ENCODE peak calls at places on chromosomes 1 and 21, in four cellular contexts. One of them, this sample, is unnamed.

GRCh38 chr1:101371259-101371658 is 134.4 kb downstream of the S1PR1 start:
- DNase-seq in K562: peak
- DNase-seq in HCT116: peak
- DNase-seq in HepG2: peak
- DNase-seq in this sample: peak

GRCh38 chr1:91742848-91743292 is 143.1 kb downstream of the TGFBR3 start:
- DNase-seq in HCT116: no peak
- DNase-seq in HepG2: no peak
- DNase-seq in K562: no peak
- DNase-seq in this sample: no peak

GRCh38 chr1:76278711-76279386 is 204.3 kb downstream of the ST6GALNAC3 start:
- DNase-seq in K562: no peak
- DNase-seq in HepG2: no peak
- DNase-seq in HCT116: no peak
- DNase-seq in this sample: no peak

GRCh38 chr1:148383966-148384365 is 99.1 kb downstream of the PPIAL4G start:
- DNase-seq in HepG2: no peak
- DNase-seq in K562: no peak
- DNase-seq in HCT116: no peak
- DNase-seq in this sample: no peak

GRCh38 chr1:176987016-176987415 is 177.5 kb downstream of the ASTN1 start:
- DNase-seq in K562: no peak
- DNase-seq in HepG2: no peak
- DNase-seq in HCT116: no peak
- DNase-seq in this sample: no peak

GRCh38 chr21:29430581-29430980 is 131.9 kb downstream of the BACH1 start:
- DNase-seq in HepG2: no peak
- DNase-seq in K562: no peak
- DNase-seq in HCT116: no peak
- DNase-seq in this sample: no peak

GRCh38 chr1:199784127-199784526 is 243.4 kb upstream of the NR5A2 start:
- DNase-seq in HCT116: no peak
- DNase-seq in HepG2: no peak
- DNase-seq in K562: no peak
- DNase-seq in this sample: no peak

GRCh38 chr21:42063206-42063577 is 7.9 kb upstream of the UMODL1 start:
- DNase-seq in HepG2: no peak
- DNase-seq in K562: no peak
- DNase-seq in HCT116: no peak
- DNase-seq in this sample: peak

GRCh38 chr1:92851729-92852128 is 19.9 kb downstream of the RPL5 start:
- DNase-seq in HCT116: no peak
- DNase-seq in K562: peak
- DNase-seq in HepG2: no peak
- DNase-seq in this sample: no peak

GRCh38 chr1:203672354-203672753 is 45.7 kb downstream of the ATP2B4 start:
- DNase-seq in K562: no peak
- DNase-seq in HCT116: no peak
- DNase-seq in HepG2: no peak
- DNase-seq in this sample: no peak

GRCh38 chr1:21781971-21782867 is 730 bp downstream of the USP48 start:
- DNase-seq in HCT116: no peak
- DNase-seq in K562: peak
- DNase-seq in HepG2: peak
- DNase-seq in this sample: peak

GRCh38 chr1:190124068-190124467 is 353.6 kb downstream of the BRINP3 start:
- DNase-seq in HepG2: no peak
- DNase-seq in HCT116: no peak
- DNase-seq in K562: no peak
- DNase-seq in this sample: no peak

GRCh38 chr1:207022996-207023679 is 9.4 kb downstream of the C1orf116 start:
- DNase-seq in HepG2: peak
- DNase-seq in HCT116: no peak
- DNase-seq in K562: no peak
- DNase-seq in this sample: no peak

GRCh38 chr1:89519779-89520358 is 4.8 kb upstream of the LRRC8B start:
- DNase-seq in HepG2: peak
- DNase-seq in K562: peak
- DNase-seq in HCT116: peak
- DNase-seq in this sample: no peak

GRCh38 chr21:33124879-33125278 is 54.9 kb downstream of the OLIG1 start:
- DNase-seq in K562: no peak
- DNase-seq in HepG2: no peak
- DNase-seq in HCT116: no peak
- DNase-seq in this sample: no peak

GRCh38 chr1:169529068-169529642 is 43.4 kb upstream of the SLC19A2 start:
- DNase-seq in K562: no peak
- DNase-seq in HepG2: no peak
- DNase-seq in HCT116: peak
- DNase-seq in this sample: no peak

GRCh38 chr21:35336534-35336933 is 287.4 kb upstream of the RUNX1 start:
- DNase-seq in HCT116: no peak
- DNase-seq in HepG2: no peak
- DNase-seq in K562: peak
- DNase-seq in this sample: no peak

GRCh38 chr1:14626869-14627607 is 28.6 kb downstream of the KAZN start:
- DNase-seq in HCT116: no peak
- DNase-seq in HepG2: no peak
- DNase-seq in K562: peak
- DNase-seq in this sample: no peak

GRCh38 chr1:111222308-111223125 is 5.0 kb upstream of the CHI3L2 start:
- DNase-seq in HCT116: peak
- DNase-seq in HepG2: peak
- DNase-seq in K562: peak
- DNase-seq in this sample: peak

DNA sequence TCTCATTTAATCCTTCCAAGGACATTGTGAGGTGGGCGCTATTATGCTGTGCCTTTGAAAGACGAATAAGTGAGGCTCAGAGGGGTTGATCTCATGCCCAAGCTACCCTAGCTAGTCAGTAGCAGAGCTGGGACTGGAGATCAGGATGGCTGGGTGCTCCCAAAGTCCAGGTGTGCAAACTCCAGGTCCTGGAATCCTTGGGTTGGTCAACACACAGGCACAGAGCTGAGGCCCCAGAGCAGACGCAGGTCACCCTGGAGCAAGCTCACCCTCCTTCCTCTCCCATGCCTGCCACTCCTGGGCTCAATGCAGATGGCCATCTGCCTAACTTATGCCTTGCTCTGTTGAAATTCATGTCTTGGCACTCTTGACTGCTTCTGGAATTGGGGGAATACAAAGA is 587.2 kb downstream of the PTPRU start:
- DNase-seq in HepG2: no peak
- DNase-seq in K562: no peak
- DNase-seq in HCT116: no peak
- DNase-seq in this sample: no peak
- TF ChIP-seq SRF in HepG2: no peak
- TF ChIP-seq SRF in K562: no peak
- TF ChIP-seq SRF in HCT116: no peak
- TF ChIP-seq SRF in this sample: no peak

DNA sequence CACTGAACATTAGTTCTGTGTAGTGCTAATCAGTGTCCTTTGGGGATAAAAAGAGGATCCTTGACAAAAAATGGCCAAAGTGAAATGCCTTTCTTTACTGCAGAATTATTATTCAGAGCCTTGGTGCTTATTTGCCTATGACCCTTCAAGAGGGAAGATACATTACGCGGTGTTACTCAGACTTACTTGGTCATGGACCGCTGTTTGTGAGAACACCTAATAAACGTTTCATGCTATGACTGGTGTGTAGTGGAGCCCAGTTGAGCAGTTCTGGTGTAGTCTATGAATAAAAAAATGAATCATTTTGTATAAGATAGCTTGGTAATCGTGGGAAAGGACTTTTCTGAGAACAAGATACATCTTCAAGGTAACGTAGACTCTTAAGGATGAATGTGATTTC is 8.3 kb downstream of the NFYC start:
- DNase-seq in K562: no peak
- DNase-seq in HCT116: no peak
- DNase-seq in HepG2: no peak
- DNase-seq in this sample: peak
- TF ChIP-seq SRF in K562: no peak
- TF ChIP-seq SRF in HCT116: no peak
- TF ChIP-seq SRF in HepG2: no peak
- TF ChIP-seq SRF in this sample: no peak

GRCh38 chr1:248886237-248886895 is 19.7 kb upstream of the PGBD2 start:
- DNase-seq in HepG2: no peak
- DNase-seq in K562: peak
- DNase-seq in HCT116: no peak
- DNase-seq in this sample: no peak

GRCh38 chr1:248881261-248881660 is 22.4 kb upstream of the ZNF692 start:
- DNase-seq in HepG2: no peak
- DNase-seq in K562: no peak
- DNase-seq in HCT116: no peak
- DNase-seq in this sample: no peak

DNA sequence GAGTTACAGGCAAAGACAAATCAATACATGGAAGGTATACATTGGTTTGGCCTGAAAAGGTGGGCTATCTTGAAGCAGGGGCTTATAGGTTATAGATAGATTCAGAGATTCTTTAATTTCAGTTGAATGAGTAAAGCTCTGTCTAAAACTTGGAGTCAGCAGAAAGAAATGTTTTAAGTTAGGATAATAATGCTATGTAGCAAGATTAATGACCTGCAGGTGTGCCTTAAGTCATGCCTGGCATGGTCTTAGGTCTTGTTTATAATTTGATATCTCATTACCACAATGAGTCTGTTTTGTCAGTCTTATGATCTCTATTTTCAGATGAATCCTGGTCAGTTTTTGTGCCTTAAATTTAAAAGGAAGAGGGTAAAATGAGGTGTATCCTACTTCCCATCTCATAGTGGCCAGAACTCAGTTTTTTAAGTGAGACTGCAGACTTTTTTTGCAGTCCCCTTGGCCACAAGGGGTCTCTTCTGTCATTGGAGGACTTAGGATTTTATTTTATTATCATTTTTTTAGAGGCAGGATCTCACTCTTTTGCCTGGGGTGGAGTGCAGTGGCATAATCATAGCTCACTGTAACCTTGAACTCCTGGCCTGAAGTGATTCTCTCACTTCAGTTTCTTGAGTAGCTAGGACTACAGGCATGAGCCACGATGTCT is 21.3 kb upstream of the PGBD2 start:
- DNase-seq in HepG2: no peak
- DNase-seq in K562: peak
- DNase-seq in HCT116: no peak
- DNase-seq in this sample: no peak
- TF ChIP-seq SRF in HepG2: no peak
- TF ChIP-seq SRF in K562: no peak
- TF ChIP-seq SRF in HCT116: no peak
- TF ChIP-seq SRF in this sample: no peak

DNA sequence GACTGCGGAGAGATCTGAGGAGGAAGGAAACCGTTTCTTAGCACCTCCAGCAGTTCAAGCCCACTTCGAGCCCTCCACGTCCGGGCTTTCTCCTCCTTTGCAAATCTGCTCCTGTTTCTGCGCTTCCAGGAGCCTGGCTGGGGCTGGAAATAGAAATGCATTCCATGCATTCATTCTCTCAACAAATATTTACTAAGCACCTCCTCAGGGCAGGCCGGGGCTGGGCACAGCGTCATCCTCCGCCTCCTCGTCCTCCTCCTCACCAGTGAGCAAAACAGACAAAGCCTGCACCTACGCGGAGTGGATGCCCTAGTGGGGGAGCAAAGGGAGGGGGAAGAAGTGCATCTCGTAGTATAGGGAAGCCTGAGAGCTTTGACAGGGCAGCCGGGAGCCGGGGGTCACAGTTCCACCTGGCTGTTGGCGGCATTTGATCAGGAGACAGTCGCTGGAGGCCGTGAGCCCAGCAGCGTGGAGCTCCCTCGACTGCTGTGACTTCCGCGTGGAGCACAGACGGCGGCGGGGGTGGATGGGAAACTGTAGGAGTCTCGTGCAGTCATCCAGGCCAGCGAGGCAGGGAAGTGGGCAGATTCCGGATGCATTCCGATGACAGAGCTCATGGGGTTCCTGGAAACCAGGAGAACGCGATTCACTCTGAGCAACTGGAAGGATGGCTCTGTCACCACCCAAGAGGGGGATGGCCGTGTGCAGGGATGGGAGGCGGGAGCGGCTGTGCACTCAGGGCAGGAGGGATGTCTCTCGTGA is 93.4 kb downstream of the SIK1 start:
- DNase-seq in HepG2: peak
- DNase-seq in K562: no peak
- DNase-seq in HCT116: no peak
- DNase-seq in this sample: no peak
- TF ChIP-seq SRF in HepG2: no peak
- TF ChIP-seq SRF in K562: no peak
- TF ChIP-seq SRF in HCT116: no peak
- TF ChIP-seq SRF in this sample: no peak

GRCh38 chr1:112704511-112704907 is 2.4 kb downstream of the RHOC start:
- DNase-seq in HCT116: no peak
- DNase-seq in K562: no peak
- DNase-seq in HepG2: no peak
- DNase-seq in this sample: no peak
- TF ChIP-seq SRF in HCT116: no peak
- TF ChIP-seq SRF in K562: no peak
- TF ChIP-seq SRF in HepG2: no peak
- TF ChIP-seq SRF in this sample: no peak

DNA sequence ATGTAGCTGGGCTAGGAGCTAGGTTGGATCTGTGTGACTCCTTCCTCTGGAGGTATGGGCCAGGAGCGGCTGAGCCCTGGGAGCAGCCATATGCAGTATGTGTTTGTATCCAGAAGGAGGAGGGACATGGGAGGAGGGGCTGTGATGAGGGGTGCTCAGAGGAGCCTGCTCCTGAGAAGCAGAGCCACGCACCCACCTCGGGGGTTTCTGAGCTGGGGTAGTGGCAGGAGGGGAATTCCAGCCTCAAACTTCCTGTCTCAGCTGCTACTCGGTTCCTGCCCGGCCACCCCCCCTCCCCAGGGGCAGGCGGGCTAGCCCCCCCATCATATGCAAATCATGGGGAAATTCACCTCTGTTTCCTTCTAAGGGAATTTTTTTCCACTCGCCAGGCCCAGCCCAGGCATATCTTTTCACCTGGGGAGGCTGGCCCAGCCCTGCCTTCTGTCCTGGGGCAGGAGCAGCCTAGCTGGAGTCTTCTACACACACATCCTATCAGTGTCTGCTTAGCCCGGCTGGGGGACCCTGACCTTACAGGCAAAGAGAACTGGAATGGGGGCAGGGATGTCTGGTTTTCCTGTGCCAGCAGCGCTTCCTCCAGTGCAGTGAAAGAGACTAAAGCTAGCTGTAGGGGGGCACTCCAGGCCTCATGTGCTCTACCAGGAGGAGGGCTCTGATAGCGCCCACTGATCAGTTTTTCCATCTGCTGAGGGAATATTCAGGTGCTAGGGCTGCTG is 3.0 kb downstream of the ZC3H12A start:
- DNase-seq in HepG2: peak
- DNase-seq in HCT116: no peak
- DNase-seq in K562: peak
- DNase-seq in this sample: peak
- TF ChIP-seq SRF in HepG2: no peak
- TF ChIP-seq SRF in HCT116: no peak
- TF ChIP-seq SRF in K562: no peak
- TF ChIP-seq SRF in this sample: no peak

This sample was measured in GM12878.